ENCODE peak calls at places on chromosomes 6 and 20, in nine cellular contexts. One of them, this sample, is unnamed.

GRCh38 chr6:309947-310346 is 17.7 kb downstream of the DUSP22 start:
- DNase-seq in GM10248: no peak
- DNase-seq in hypothalamus: no peak
- DNase-seq in OCI-LY7: no peak
- DNase-seq in GM23248: no peak
- DNase-seq in psoas muscle: no peak
- DNase-seq in HS-27A: no peak
- DNase-seq in astrocyte: no peak
- DNase-seq in HEK293T: no peak
- DNase-seq in this sample: no peak

GRCh38 chr20:34069341-34070078 is 42.5 kb downstream of the EIF2S2 start:
- DNase-seq in OCI-LY7: peak; percentile 84
- DNase-seq in hypothalamus: peak; percentile 53
- DNase-seq in GM10248: peak; percentile 49
- DNase-seq in HEK293T: peak; percentile 74
- DNase-seq in psoas muscle: peak; percentile 79
- DNase-seq in HS-27A: peak; percentile 57
- DNase-seq in astrocyte: peak; percentile 56
- DNase-seq in GM23248: peak; percentile 88
- DNase-seq in this sample: peak; percentile 96

GRCh38 chr6:53861543-53861942 is 66.7 kb downstream of the LRRC1 start:
- DNase-seq in psoas muscle: no peak
- DNase-seq in astrocyte: peak; percentile 10
- DNase-seq in HS-27A: no peak
- DNase-seq in hypothalamus: no peak
- DNase-seq in OCI-LY7: no peak
- DNase-seq in GM10248: no peak
- DNase-seq in GM23248: no peak
- DNase-seq in HEK293T: no peak
- DNase-seq in this sample: no peak

GRCh38 chr6:32432050-32432450 is 7.6 kb upstream of the HLA-DRA start:
- DNase-seq in hypothalamus: no peak
- DNase-seq in OCI-LY7: peak; percentile 75
- DNase-seq in astrocyte: no peak
- DNase-seq in GM23248: peak; percentile 52
- DNase-seq in HS-27A: no peak
- DNase-seq in psoas muscle: no peak
- DNase-seq in HEK293T: no peak
- DNase-seq in GM10248: peak; percentile 29
- DNase-seq in this sample: peak; percentile 61

GRCh38 chr20:50278377-50278683 is 87.7 kb downstream of the CEBPB start:
- DNase-seq in hypothalamus: no peak
- DNase-seq in HS-27A: no peak
- DNase-seq in GM23248: no peak
- DNase-seq in GM10248: no peak
- DNase-seq in OCI-LY7: no peak
- DNase-seq in psoas muscle: no peak
- DNase-seq in astrocyte: no peak
- DNase-seq in HEK293T: no peak
- DNase-seq in this sample: peak; percentile 62

GRCh38 chr6:32116674-32117073 is 7.5 kb upstream of the TNXB start:
- DNase-seq in hypothalamus: no peak
- DNase-seq in GM10248: peak; percentile 43
- DNase-seq in HEK293T: peak; percentile 57
- DNase-seq in astrocyte: no peak
- DNase-seq in GM23248: peak; percentile 45
- DNase-seq in psoas muscle: no peak
- DNase-seq in HS-27A: no peak
- DNase-seq in OCI-LY7: peak; percentile 38
- DNase-seq in this sample: no peak

GRCh38 chr6:163814494-163815364 is 400.2 kb downstream of the QKI start:
- DNase-seq in psoas muscle: peak; percentile 83
- DNase-seq in astrocyte: peak; percentile 97
- DNase-seq in GM23248: peak; percentile 87
- DNase-seq in GM10248: no peak
- DNase-seq in HS-27A: no peak
- DNase-seq in OCI-LY7: peak; percentile 67
- DNase-seq in hypothalamus: no peak
- DNase-seq in HEK293T: no peak
- DNase-seq in this sample: no peak

GRCh38 chr6:138036111-138036510 is 71.1 kb downstream of the PERP start:
- DNase-seq in OCI-LY7: no peak
- DNase-seq in HEK293T: no peak
- DNase-seq in HS-27A: no peak
- DNase-seq in psoas muscle: no peak
- DNase-seq in astrocyte: no peak
- DNase-seq in GM23248: no peak
- DNase-seq in hypothalamus: no peak
- DNase-seq in GM10248: no peak
- DNase-seq in this sample: no peak

GRCh38 chr6:7086488-7086887 is 21.3 kb upstream of the RREB1 start:
- DNase-seq in GM23248: peak; percentile 61
- DNase-seq in psoas muscle: peak; percentile 65
- DNase-seq in HEK293T: no peak
- DNase-seq in GM10248: peak; percentile 58
- DNase-seq in OCI-LY7: no peak
- DNase-seq in hypothalamus: peak; percentile 7
- DNase-seq in HS-27A: no peak
- DNase-seq in astrocyte: no peak
- DNase-seq in this sample: no peak

GRCh38 chr20:44067650-44068081 is 119.3 kb downstream of the JPH2 start:
- DNase-seq in hypothalamus: no peak
- DNase-seq in psoas muscle: no peak
- DNase-seq in astrocyte: no peak
- DNase-seq in HEK293T: no peak
- DNase-seq in GM23248: no peak
- DNase-seq in OCI-LY7: no peak
- DNase-seq in HS-27A: no peak
- DNase-seq in GM10248: peak; percentile 8
- DNase-seq in this sample: no peak

GRCh38 chr6:117487831-117488230 is 5.4 kb downstream of the DCBLD1 start:
- DNase-seq in HS-27A: no peak
- DNase-seq in astrocyte: no peak
- DNase-seq in HEK293T: no peak
- DNase-seq in GM10248: no peak
- DNase-seq in OCI-LY7: no peak
- DNase-seq in psoas muscle: no peak
- DNase-seq in GM23248: no peak
- DNase-seq in hypothalamus: no peak
- DNase-seq in this sample: no peak

GRCh38 chr20:1367479-1367878 is 25.4 kb downstream of the FKBP1A start:
- DNase-seq in HS-27A: no peak
- DNase-seq in OCI-LY7: no peak
- DNase-seq in astrocyte: no peak
- DNase-seq in psoas muscle: no peak
- DNase-seq in GM10248: no peak
- DNase-seq in GM23248: no peak
- DNase-seq in HEK293T: no peak
- DNase-seq in hypothalamus: no peak
- DNase-seq in this sample: no peak

GRCh38 chr20:7893019-7893730 is 47.1 kb downstream of the HAO1 start:
- DNase-seq in OCI-LY7: no peak
- DNase-seq in HEK293T: no peak
- DNase-seq in GM10248: no peak
- DNase-seq in hypothalamus: no peak
- DNase-seq in GM23248: peak; percentile 4
- DNase-seq in psoas muscle: no peak
- DNase-seq in astrocyte: no peak
- DNase-seq in HS-27A: no peak
- DNase-seq in this sample: no peak

GRCh38 chr6:170423030-170423429 is 116.5 kb downstream of the FAM120B start:
- DNase-seq in GM10248: peak; percentile 63
- DNase-seq in HS-27A: no peak
- DNase-seq in hypothalamus: no peak
- DNase-seq in OCI-LY7: no peak
- DNase-seq in HEK293T: no peak
- DNase-seq in psoas muscle: no peak
- DNase-seq in GM23248: no peak
- DNase-seq in astrocyte: no peak
- DNase-seq in this sample: no peak

GRCh38 chr6:116412270-116412669 is 41.5 kb downstream of the DSE start:
- DNase-seq in hypothalamus: peak; percentile 33
- DNase-seq in HEK293T: no peak
- DNase-seq in GM10248: no peak
- DNase-seq in GM23248: peak; percentile 69
- DNase-seq in astrocyte: no peak
- DNase-seq in HS-27A: no peak
- DNase-seq in OCI-LY7: no peak
- DNase-seq in psoas muscle: peak; percentile 56
- DNase-seq in this sample: peak; percentile 45

GRCh38 chr6:142361765-142362540 is 60.1 kb downstream of the ADGRG6 start:
- DNase-seq in HEK293T: no peak
- DNase-seq in OCI-LY7: no peak
- DNase-seq in HS-27A: peak; percentile 56
- DNase-seq in hypothalamus: no peak
- DNase-seq in GM10248: no peak
- DNase-seq in astrocyte: peak; percentile 76
- DNase-seq in psoas muscle: no peak
- DNase-seq in GM23248: peak; percentile 86
- DNase-seq in this sample: peak; percentile 57

GRCh38 chr6:53066059-53066406 is 829 bp downstream of the FBXO9 start:
- DNase-seq in astrocyte: no peak
- DNase-seq in GM10248: peak; percentile 22
- DNase-seq in OCI-LY7: peak; percentile 15
- DNase-seq in psoas muscle: peak; percentile 76
- DNase-seq in HS-27A: no peak
- DNase-seq in GM23248: peak; percentile 80
- DNase-seq in hypothalamus: peak; percentile 45
- DNase-seq in HEK293T: peak; percentile 31
- DNase-seq in this sample: peak; percentile 59

GRCh38 chr6:103153016-103153415 is 1706.7 kb downstream of the HACE1 start:
- DNase-seq in HS-27A: no peak
- DNase-seq in psoas muscle: no peak
- DNase-seq in astrocyte: no peak
- DNase-seq in HEK293T: no peak
- DNase-seq in GM10248: no peak
- DNase-seq in GM23248: no peak
- DNase-seq in hypothalamus: no peak
- DNase-seq in OCI-LY7: no peak
- DNase-seq in this sample: no peak

GRCh38 chr6:132365319-132365907 is 35.9 kb downstream of the MOXD1 start:
- DNase-seq in OCI-LY7: no peak
- DNase-seq in GM23248: no peak
- DNase-seq in psoas muscle: no peak
- DNase-seq in astrocyte: peak; percentile 88
- DNase-seq in HS-27A: no peak
- DNase-seq in hypothalamus: no peak
- DNase-seq in GM10248: peak; percentile 58
- DNase-seq in HEK293T: peak; percentile 23
- DNase-seq in this sample: no peak

GRCh38 chr20:31747640-31748039 is 8.6 kb downstream of the TPX2 start:
- DNase-seq in hypothalamus: no peak
- DNase-seq in astrocyte: no peak
- DNase-seq in psoas muscle: no peak
- DNase-seq in GM23248: peak; percentile 28
- DNase-seq in OCI-LY7: no peak
- DNase-seq in HS-27A: no peak
- DNase-seq in HEK293T: no peak
- DNase-seq in GM10248: no peak
- DNase-seq in this sample: no peak

GRCh38 chr6:34491091-34491430 is 25.2 kb downstream of the PACSIN1 start:
- DNase-seq in OCI-LY7: no peak
- DNase-seq in GM10248: no peak
- DNase-seq in HS-27A: no peak
- DNase-seq in hypothalamus: no peak
- DNase-seq in GM23248: peak; percentile 83
- DNase-seq in astrocyte: peak; percentile 39
- DNase-seq in HEK293T: no peak
- DNase-seq in psoas muscle: no peak
- DNase-seq in this sample: peak; percentile 74

GRCh38 chr6:142374090-142374783 is 72.4 kb downstream of the ADGRG6 start:
- DNase-seq in HEK293T: no peak
- DNase-seq in GM10248: no peak
- DNase-seq in hypothalamus: no peak
- DNase-seq in astrocyte: no peak
- DNase-seq in HS-27A: no peak
- DNase-seq in OCI-LY7: no peak
- DNase-seq in psoas muscle: no peak
- DNase-seq in GM23248: no peak
- DNase-seq in this sample: no peak

GRCh38 chr6:45746046-45746445 is 269.6 kb downstream of the CLIC5 start:
- DNase-seq in astrocyte: peak; percentile 96
- DNase-seq in GM10248: no peak
- DNase-seq in hypothalamus: no peak
- DNase-seq in HEK293T: no peak
- DNase-seq in HS-27A: peak; percentile 12
- DNase-seq in OCI-LY7: no peak
- DNase-seq in psoas muscle: no peak
- DNase-seq in GM23248: peak; percentile 48
- DNase-seq in this sample: no peak

GRCh38 chr6:137512768-137513605 is 18.8 kb upstream of the OLIG3 start:
- DNase-seq in OCI-LY7: no peak
- DNase-seq in hypothalamus: no peak
- DNase-seq in GM10248: no peak
- DNase-seq in psoas muscle: no peak
- DNase-seq in astrocyte: no peak
- DNase-seq in HEK293T: no peak
- DNase-seq in HS-27A: no peak
- DNase-seq in GM23248: no peak
- DNase-seq in this sample: no peak

GRCh38 chr6:108489699-108490098 is 71.0 kb upstream of the FOXO3 start:
- DNase-seq in astrocyte: no peak
- DNase-seq in psoas muscle: no peak
- DNase-seq in hypothalamus: no peak
- DNase-seq in OCI-LY7: no peak
- DNase-seq in HS-27A: no peak
- DNase-seq in HEK293T: no peak
- DNase-seq in GM10248: no peak
- DNase-seq in GM23248: no peak
- DNase-seq in this sample: no peak

GRCh38 chr20:38181207-38181693 is 16.2 kb upstream of the TGM2 start:
- DNase-seq in HS-27A: no peak
- DNase-seq in psoas muscle: no peak
- DNase-seq in astrocyte: no peak
- DNase-seq in GM23248: no peak
- DNase-seq in HEK293T: no peak
- DNase-seq in OCI-LY7: no peak
- DNase-seq in hypothalamus: no peak
- DNase-seq in GM10248: peak; percentile 63
- DNase-seq in this sample: no peak

GRCh38 chr6:166525567-166525966 is 60.9 kb downstream of the RAMACL start:
- DNase-seq in HS-27A: no peak
- DNase-seq in GM10248: no peak
- DNase-seq in psoas muscle: no peak
- DNase-seq in hypothalamus: no peak
- DNase-seq in GM23248: no peak
- DNase-seq in OCI-LY7: no peak
- DNase-seq in HEK293T: no peak
- DNase-seq in astrocyte: no peak
- DNase-seq in this sample: no peak

This sample was measured in osteoblast.